ENCODE peak calls at places on chromosomes 3 and 15, in eight cellular contexts. N is psoas muscle, Q is mammary epithelial cell, B is A549, J is adrenal gland, P is body of pancreas, O is aorta, V is fibroblast of lung. M is an unnamed sample. For H3K4me1, the result is how much of the 10 kb centered on the place peaks cover.

GRCh38 chr3:51445544-51446280 is 54.1 kb downstream of the DCAF1 start:
- DNase-seq in Q (no peak), P (no peak), O (no peak), B (no peak), V (no peak), N (no peak), J (no peak), M (no peak)

GRCh38 chr3:4853749-4854140 is 125.5 kb upstream of the BHLHE40 start:
- DNase-seq in P (no peak), B (no peak), V (no peak), Q (no peak), N (no peak), J (no peak), O (no peak), M (no peak)

GRCh38 chr3:45688194-45688881 is 858 bp upstream of the SACM1L start:
- DNase-seq in Q (no peak), V (peak), J (no peak), N (no peak), O (peak), B (peak), P (peak), M (peak)

GRCh38 chr15:52392008-52392687 is 96.5 kb upstream of the MYO5C start:
- DNase-seq in J (no peak), Q (peak), V (no peak), O (no peak), N (no peak), P (no peak), B (peak), M (no peak)

GRCh38 chr3:118628704-118629341 is 405.8 kb downstream of the IGSF11 start:
- DNase-seq in N (no peak), V (peak), J (peak), P (peak), Q (peak), O (no peak), B (peak), M (no peak)

GRCh38 chr3:14540209-14540575 is at the start of gene GRIP2:
- DNase-seq in Q (no peak), B (no peak), P (no peak), N (peak), V (no peak), J (no peak), O (peak), M (no peak)

GRCh38 chr15:101112336-101113113 is 139.3 kb downstream of the CHSY1 start:
- DNase-seq in J (no peak), Q (peak), O (peak), P (no peak), V (no peak), B (no peak), N (no peak), M (no peak)

GRCh38 chr3:27616031-27616430 is 106.1 kb downstream of the EOMES start:
- DNase-seq in Q (no peak), N (no peak), B (no peak), O (no peak), P (no peak), V (no peak), J (no peak), M (no peak)

GRCh38 chr3:184543848-184544512 is 17.6 kb upstream of the EPHB3 start:
- DNase-seq in V (peak), O (no peak), J (peak), B (peak), P (peak), Q (peak), N (peak), M (peak)

GRCh38 chr15:24856397-24857093 is 98.2 kb upstream of the SNRPN start:
- DNase-seq in P (no peak), B (no peak), V (peak), N (no peak), Q (no peak), J (no peak), O (peak), M (no peak)

GRCh38 chr15:81480645-81481053 is 106.6 kb upstream of the TMC3 start:
- DNase-seq in V (peak), N (no peak), B (peak), J (no peak), Q (peak), O (no peak), P (no peak), M (peak)

GRCh38 chr3:185280572-185281365 is 26.9 kb upstream of the EHHADH start:
- DNase-seq in Q (peak), P (no peak), B (peak), V (peak), N (no peak), O (no peak), J (no peak), M (no peak)

GRCh38 chr15:55695432-55695831 is 47.5 kb downstream of the PRTG start:
- DNase-seq in P (no peak), N (no peak), B (no peak), Q (no peak), O (no peak), J (no peak), V (no peak), M (no peak)

GRCh38 chr15:92809880-92810361 is 90.2 kb upstream of the CHD2 start:
- DNase-seq in P (peak), B (peak), J (peak), Q (peak), N (no peak), V (peak), O (no peak), M (no peak)

GRCh38 chr3:159672728-159673471 is 315.7 kb upstream of the IL12A start:
- DNase-seq in B (peak), N (no peak), V (no peak), Q (no peak), P (no peak), J (no peak), O (no peak), M (no peak)

GRCh38 chr3:182794806-182795369 is 1.6 kb downstream of the ATP11B start:
- DNase-seq in P (no peak), O (no peak), Q (peak), N (no peak), V (peak), B (no peak), J (no peak), M (peak)
- H3K4me1 ChIP-seq in P (under half), O (under half), Q (under half), N (under half), V (under half), B (under half), J (under half), M (under half)

GRCh38 chr3:11565072-11565471 is 78.6 kb downstream of the VGLL4 start:
- DNase-seq in Q (no peak), J (peak), B (no peak), V (no peak), O (no peak), N (no peak), P (no peak), M (no peak)
- H3K4me1 ChIP-seq in Q (half or more), J (under half), B (under half), V (under half), O (under half), N (under half), P (under half), M (under half)

GRCh38 chr3:194472290-194472920 is 14.4 kb downstream of the ATP13A3 start:
- DNase-seq in B (peak), O (no peak), N (no peak), V (peak), Q (peak), J (no peak), P (peak), M (peak)
- H3K4me1 ChIP-seq in B (half or more), O (under half), N (under half), V (under half), Q (under half), J (under half), P (under half), M (under half)

DNA sequence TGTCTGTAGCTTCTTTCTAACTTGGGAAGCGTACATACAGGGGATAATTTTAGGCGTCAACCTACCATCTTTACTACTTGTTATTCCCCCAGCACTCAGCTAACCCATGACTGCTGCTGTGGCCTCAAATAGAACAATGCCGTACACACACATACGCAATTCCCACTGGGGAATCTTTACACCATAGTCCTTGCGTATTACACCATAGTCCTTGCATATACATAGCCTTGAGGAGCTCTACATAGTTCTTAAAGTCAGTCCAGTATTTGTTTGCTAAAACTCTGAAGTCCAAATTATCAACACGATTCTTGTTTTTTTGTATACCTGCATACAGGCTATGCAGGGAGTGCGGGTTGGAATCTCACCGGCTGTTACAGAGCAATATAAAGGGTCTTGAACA is 67.2 kb downstream of the CGNL1 start:
- DNase-seq in Q (no peak), P (no peak), J (no peak), V (no peak), O (no peak), N (no peak), B (no peak), M (no peak)
- H3K4me1 ChIP-seq in Q (under half), P (under half), J (under half), V (under half), O (under half), N (under half), B (under half), M (under half)

GRCh38 chr3:158107508-158108095 is 1.4 kb upstream of the SHOX2 start:
- DNase-seq in J (no peak), P (no peak), N (no peak), V (no peak), B (peak), Q (no peak), O (no peak), M (no peak)

GRCh38 chr3:158108596-158108995 is 1.3 kb upstream of the RSRC1 start:
- DNase-seq in P (no peak), N (no peak), J (no peak), Q (no peak), V (no peak), B (no peak), O (no peak), M (no peak)

GRCh38 chr3:158105124-158105709 is 1.0 kb downstream of the SHOX2 start:
- DNase-seq in P (no peak), N (no peak), Q (peak), O (no peak), J (no peak), V (no peak), B (peak), M (no peak)

GRCh38 chr3:158105710-158106438 is at the start of gene SHOX2:
- DNase-seq in V (peak), P (peak), N (peak), J (no peak), O (peak), Q (peak), B (peak), M (no peak)

DNA sequence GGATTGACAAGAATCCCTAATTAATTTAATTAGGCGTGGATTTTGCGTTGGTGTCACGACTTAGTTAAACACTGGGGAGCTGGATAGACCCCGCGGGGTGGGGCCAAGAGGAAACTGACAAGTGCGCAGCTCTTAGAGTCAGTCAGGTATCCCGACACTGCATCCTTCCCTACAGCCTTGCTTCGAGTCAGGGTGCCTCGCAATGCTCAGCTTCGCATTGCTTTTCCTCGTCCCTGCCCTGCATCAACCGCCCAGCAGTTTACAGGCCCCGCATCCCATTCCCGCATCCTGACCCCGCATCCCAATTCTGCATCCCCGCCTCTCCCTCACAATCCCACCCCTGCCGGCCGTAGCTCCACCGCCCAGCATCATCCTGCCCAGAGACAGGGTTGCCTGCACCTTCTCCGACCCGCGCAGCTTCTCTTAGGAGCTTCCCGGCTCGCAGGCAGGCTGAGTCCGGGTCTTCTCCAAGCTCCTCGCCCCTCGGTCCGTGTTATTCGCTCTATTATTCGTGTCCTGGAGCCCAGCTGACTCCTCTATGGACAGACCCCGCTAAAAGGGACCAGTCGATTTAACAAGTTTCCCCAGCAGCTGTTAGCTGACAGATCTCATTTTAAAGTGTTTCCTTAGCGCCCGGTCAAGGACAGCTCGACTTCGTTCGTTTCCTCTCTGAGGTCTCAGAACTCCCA is 697 bp upstream of the SHOX2 start:
- DNase-seq in N (no peak), V (no peak), O (no peak), J (no peak), P (peak), B (peak), Q (peak), M (no peak)
- H3K4me1 ChIP-seq in N (under half), V (under half), O (under half), J (under half), P (under half), B (under half), Q (under half), M (half or more)

DNA sequence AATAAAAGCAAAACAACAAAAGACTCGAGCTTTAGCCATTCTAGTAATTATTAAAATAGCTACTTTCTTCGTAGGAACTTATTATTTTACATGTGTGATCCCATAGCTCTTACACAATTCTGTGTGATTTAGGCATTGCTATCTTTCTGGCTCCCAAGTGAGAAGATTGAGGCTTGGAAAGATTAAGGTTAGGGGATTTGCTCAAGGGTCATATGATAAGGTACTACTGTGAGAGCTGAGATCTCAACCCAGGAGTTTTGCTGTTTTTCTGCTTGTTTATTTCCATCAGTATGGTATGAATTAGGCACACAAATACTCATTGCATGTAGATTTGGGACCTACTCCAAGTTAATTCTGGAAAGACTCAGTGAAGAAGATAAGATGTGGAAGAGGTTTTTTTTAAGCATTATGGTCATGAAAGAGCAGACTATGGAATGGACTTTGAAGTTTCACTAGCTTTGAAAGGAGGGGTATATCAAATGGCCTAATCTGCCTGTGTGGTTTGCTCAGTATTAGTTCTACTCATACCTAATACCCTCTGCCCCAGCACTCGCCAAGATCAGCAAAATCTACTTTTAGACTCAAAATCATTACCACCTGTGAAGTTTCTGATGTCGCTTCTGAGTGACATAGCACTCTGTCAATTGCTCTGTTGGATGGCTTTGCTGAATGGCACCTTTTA is 12.4 kb downstream of the MBNL1 start:
- DNase-seq in P (no peak), Q (no peak), B (no peak), J (no peak), V (no peak), O (no peak), N (no peak), M (no peak)
- H3K4me1 ChIP-seq in P (under half), Q (under half), B (half or more), J (under half), V (under half), O (under half), N (half or more), M (half or more)

GRCh38 chr15:62382046-62382445 is 217.0 kb upstream of the C2CD4B start:
- DNase-seq in P (no peak), N (no peak), V (no peak), J (no peak), Q (no peak), O (no peak), B (no peak), M (no peak)
- H3K4me1 ChIP-seq in P (under half), N (under half), V (under half), J (under half), Q (under half), O (under half), B (under half), M (under half)

DNA sequence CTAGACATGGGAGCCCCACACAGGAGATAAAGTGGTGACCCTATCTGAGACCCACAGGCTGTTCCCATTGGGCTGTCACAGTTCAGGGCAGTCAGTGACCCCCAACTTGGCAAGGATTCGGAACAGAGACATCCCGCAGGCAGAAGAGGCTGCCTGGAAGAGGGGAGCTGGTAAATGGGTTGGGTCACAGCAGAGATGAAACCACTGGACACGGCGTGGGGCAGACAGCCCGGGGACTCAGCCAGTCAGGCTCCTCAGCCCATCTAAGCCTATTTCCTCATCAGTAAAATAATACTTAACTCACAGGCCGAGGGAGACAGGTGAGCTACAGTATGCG is 1.8 kb downstream of the CLN6 start:
- DNase-seq in P (no peak), V (no peak), B (no peak), O (peak), Q (no peak), J (no peak), N (no peak), M (no peak)
- H3K4me1 ChIP-seq in P (under half), V (under half), B (under half), O (under half), Q (under half), J (under half), N (under half), M (under half)

DNA sequence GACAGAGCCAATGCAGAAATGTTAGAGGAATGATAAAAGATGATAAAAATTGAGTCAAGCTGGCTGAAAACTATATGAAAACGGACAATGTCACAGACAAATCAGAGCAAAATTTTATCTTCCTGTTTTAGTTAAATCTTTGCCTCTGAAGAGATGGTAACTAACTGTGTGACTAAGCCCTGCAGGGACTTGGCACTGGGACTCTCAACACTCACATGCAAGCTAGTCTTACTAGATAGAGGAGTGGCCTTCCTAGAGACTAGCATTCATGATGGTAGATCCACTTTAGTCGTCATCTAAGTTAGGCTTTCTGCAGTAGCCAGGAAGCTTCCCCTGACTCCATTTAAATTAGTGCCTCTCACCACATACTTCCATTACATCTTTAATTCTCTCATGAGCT is 4.1 kb downstream of the CCDC191 start:
- DNase-seq in V (no peak), B (no peak), J (no peak), Q (no peak), N (no peak), O (no peak), P (no peak), M (no peak)
- H3K4me1 ChIP-seq in V (under half), B (under half), J (under half), Q (under half), N (under half), O (under half), P (under half), M (under half)